ENCODE peak calls at places on chromosomes 5 and 9, in ten cellular contexts. P, H, K, X, T, W, L, D, J and Q are unnamed samples.

GRCh38 chr9:75238311-75238976 is 150.1 kb downstream of the OSTF1 start:
- DNase-seq in P (peak), H (peak), K (peak), X (peak), T (peak), W (peak), L (peak), D (peak), J (no peak), Q (peak)

GRCh38 chr5:57303985-57304384 is 130.1 kb downstream of the GPBP1 start:
- DNase-seq in P (no peak), H (peak), K (no peak), X (no peak), T (no peak), W (no peak), L (no peak), D (no peak), J (no peak), Q (no peak)

GRCh38 chr9:110076894-110077725 is 130.8 kb downstream of the C9orf152 start:
- DNase-seq in P (peak), H (no peak), K (no peak), X (no peak), T (no peak), W (no peak), L (no peak), D (peak), J (no peak), Q (no peak)

GRCh38 chr5:16431482-16431881 is 34.1 kb downstream of the ZNF622 start:
- DNase-seq in P (no peak), H (no peak), K (no peak), X (no peak), T (no peak), W (no peak), L (no peak), D (no peak), J (no peak), Q (no peak)

GRCh38 chr9:136399176-136400037 is 563 bp downstream of the SNAPC4 start:
- DNase-seq in P (peak), H (peak), K (no peak), X (no peak), T (no peak), W (peak), L (peak), D (peak), J (no peak), Q (no peak)

GRCh38 chr5:159735036-159735435 is 181.2 kb upstream of the ADRA1B start:
- DNase-seq in P (no peak), H (no peak), K (no peak), X (no peak), T (no peak), W (no peak), L (no peak), D (no peak), J (no peak), Q (no peak)

GRCh38 chr5:153256-153655 is 38.0 kb upstream of the LRRC14B start:
- DNase-seq in P (peak), H (no peak), K (no peak), X (no peak), T (no peak), W (no peak), L (no peak), D (no peak), J (no peak), Q (no peak)

GRCh38 chr9:92191801-92192200 is 76.6 kb upstream of the SPTLC1 start:
- DNase-seq in P (peak), H (no peak), K (no peak), X (no peak), T (no peak), W (no peak), L (no peak), D (peak), J (no peak), Q (no peak)

GRCh38 chr9:73151653-73152382 is at the start of gene ANXA1:
- DNase-seq in P (peak), H (peak), K (peak), X (peak), T (no peak), W (no peak), L (no peak), D (peak), J (no peak), Q (no peak)

GRCh38 chr5:167723254-167723871 is 568.1 kb upstream of the WWC1 start:
- DNase-seq in P (peak), H (peak), K (peak), X (peak), T (peak), W (peak), L (peak), D (peak), J (peak), Q (peak)

GRCh38 chr5:92694067-92694466 is 887.0 kb downstream of the NR2F1-AS1 start:
- DNase-seq in P (no peak), H (no peak), K (no peak), X (no peak), T (no peak), W (no peak), L (no peak), D (no peak), J (no peak), Q (no peak)

GRCh38 chr5:138974227-138975063 is 99.3 kb upstream of the LRRTM2 start:
- DNase-seq in P (no peak), H (no peak), K (no peak), X (no peak), T (peak), W (no peak), L (no peak), D (no peak), J (no peak), Q (peak)

GRCh38 chr9:133512253-133513213 is 12.2 kb downstream of the MYMK start:
- DNase-seq in P (no peak), H (no peak), K (no peak), X (no peak), T (no peak), W (no peak), L (no peak), D (no peak), J (no peak), Q (no peak)

GRCh38 chr5:181052928-181053759 is 13.1 kb downstream of the BTNL9 start:
- DNase-seq in P (peak), H (peak), K (no peak), X (no peak), T (no peak), W (no peak), L (peak), D (no peak), J (no peak), Q (peak)